ENCODE peak calls at places on chromosomes 6 and 20, in four cellular contexts. One of them, this sample, is unnamed.

GRCh38 chr20:11207749-11208502 is 534.1 kb upstream of the JAG1 start:
- DNase-seq in HFFc6: peak
- DNase-seq in GM10248: no peak
- DNase-seq in fibroblast of the aortic adventitia: peak
- DNase-seq in this sample: no peak

GRCh38 chr20:5835234-5835845 is 85.1 kb downstream of the SHLD1 start:
- DNase-seq in HFFc6: peak
- DNase-seq in GM10248: no peak
- DNase-seq in fibroblast of the aortic adventitia: peak
- DNase-seq in this sample: no peak

GRCh38 chr6:157169186-157169585 is 154.1 kb downstream of the TMEM242 start:
- DNase-seq in HFFc6: no peak
- DNase-seq in GM10248: no peak
- DNase-seq in fibroblast of the aortic adventitia: no peak
- DNase-seq in this sample: no peak

GRCh38 chr20:38875170-38875993 is 50.8 kb upstream of the FAM83D start:
- DNase-seq in HFFc6: no peak
- DNase-seq in GM10248: peak
- DNase-seq in fibroblast of the aortic adventitia: no peak
- DNase-seq in this sample: no peak

GRCh38 chr6:335572-335971 is 43.3 kb downstream of the DUSP22 start:
- DNase-seq in HFFc6: no peak
- DNase-seq in GM10248: no peak
- DNase-seq in fibroblast of the aortic adventitia: no peak
- DNase-seq in this sample: no peak

GRCh38 chr20:2596673-2597279 is 55.7 kb upstream of the NOP56 start:
- DNase-seq in HFFc6: peak
- DNase-seq in GM10248: no peak
- DNase-seq in fibroblast of the aortic adventitia: no peak
- DNase-seq in this sample: no peak

GRCh38 chr20:14036567-14036966 is 41.3 kb downstream of the MACROD2 start:
- DNase-seq in HFFc6: no peak
- DNase-seq in GM10248: no peak
- DNase-seq in fibroblast of the aortic adventitia: no peak
- DNase-seq in this sample: no peak

GRCh38 chr20:5127204-5127858 is 523 bp downstream of the CDS2 start:
- DNase-seq in HFFc6: peak
- DNase-seq in GM10248: peak
- DNase-seq in fibroblast of the aortic adventitia: peak
- DNase-seq in this sample: peak

GRCh38 chr20:6008254-6008653 is 45.6 kb downstream of the LRRN4 start:
- DNase-seq in HFFc6: peak
- DNase-seq in GM10248: no peak
- DNase-seq in fibroblast of the aortic adventitia: peak
- DNase-seq in this sample: no peak

GRCh38 chr6:75932067-75932466 is 140.4 kb downstream of the IMPG1 start:
- DNase-seq in HFFc6: no peak
- DNase-seq in GM10248: peak
- DNase-seq in fibroblast of the aortic adventitia: no peak
- DNase-seq in this sample: no peak

GRCh38 chr6:26104457-26105108 is 17.4 kb downstream of the HFE start:
- DNase-seq in HFFc6: no peak
- DNase-seq in GM10248: no peak
- DNase-seq in fibroblast of the aortic adventitia: no peak
- DNase-seq in this sample: no peak

GRCh38 chr6:87706187-87706966 is 4.3 kb upstream of the AKIRIN2 start:
- DNase-seq in HFFc6: peak
- DNase-seq in GM10248: no peak
- DNase-seq in fibroblast of the aortic adventitia: peak
- DNase-seq in this sample: no peak

GRCh38 chr20:33733654-33734576 is 2.1 kb downstream of the ZNF341 start:
- DNase-seq in HFFc6: peak
- DNase-seq in GM10248: peak
- DNase-seq in fibroblast of the aortic adventitia: peak
- DNase-seq in this sample: no peak

GRCh38 chr6:66538548-66539135 is 831.6 kb upstream of the EYS start:
- DNase-seq in HFFc6: no peak
- DNase-seq in GM10248: no peak
- DNase-seq in fibroblast of the aortic adventitia: no peak
- DNase-seq in this sample: no peak

GRCh38 chr6:82015526-82015925 is 232.0 kb downstream of the IBTK start:
- DNase-seq in HFFc6: no peak
- DNase-seq in GM10248: no peak
- DNase-seq in fibroblast of the aortic adventitia: no peak
- DNase-seq in this sample: no peak

GRCh38 chr6:315226-315625 is 22.9 kb downstream of the DUSP22 start:
- DNase-seq in HFFc6: no peak
- DNase-seq in GM10248: no peak
- DNase-seq in fibroblast of the aortic adventitia: no peak
- DNase-seq in this sample: no peak

GRCh38 chr6:42088101-42088591 is 37.8 kb downstream of the TAF8 start:
- DNase-seq in HFFc6: peak
- DNase-seq in GM10248: no peak
- DNase-seq in fibroblast of the aortic adventitia: peak
- DNase-seq in this sample: no peak

GRCh38 chr6:138805431-138805830 is 9.5 kb downstream of the ECT2L start:
- DNase-seq in HFFc6: no peak
- DNase-seq in GM10248: no peak
- DNase-seq in fibroblast of the aortic adventitia: peak
- DNase-seq in this sample: no peak

GRCh38 chr6:131510094-131510493 is 62.9 kb upstream of the ARG1 start:
- DNase-seq in HFFc6: no peak
- DNase-seq in GM10248: no peak
- DNase-seq in fibroblast of the aortic adventitia: no peak
- DNase-seq in this sample: no peak

GRCh38 chr6:29419516-29419915 is 4.8 kb downstream of the OR12D1 start:
- DNase-seq in HFFc6: no peak
- DNase-seq in GM10248: no peak
- DNase-seq in fibroblast of the aortic adventitia: no peak
- DNase-seq in this sample: no peak

GRCh38 chr20:59013959-59014608 is 5.1 kb upstream of the TUBB1 start:
- DNase-seq in HFFc6: no peak
- DNase-seq in GM10248: no peak
- DNase-seq in fibroblast of the aortic adventitia: peak
- DNase-seq in this sample: no peak

GRCh38 chr20:44336086-44336485 is 757 bp upstream of the R3HDML start:
- DNase-seq in HFFc6: no peak
- DNase-seq in GM10248: no peak
- DNase-seq in fibroblast of the aortic adventitia: no peak
- DNase-seq in this sample: no peak

GRCh38 chr6:144878577-144878976 is 593.4 kb downstream of the UTRN start:
- DNase-seq in HFFc6: no peak
- DNase-seq in GM10248: no peak
- DNase-seq in fibroblast of the aortic adventitia: no peak
- DNase-seq in this sample: no peak